ENCODE peak calls at places on chromosome 7, in ten cellular contexts. I is activated CD8-positive, alpha-beta memory T cell treated with anti-CD3 and anti-CD28 coated beads for 24 hours; G is activated T-cell treated with anti-CD3 and anti-CD28 coated beads for 4 hours; O is activated naive CD4-positive, alpha-beta T cell; Z is GM12865; Q is pancreas; P is activated naive CD8-positive, alpha-beta T cell treated with anti-CD3 and anti-CD28 coated beads for 36 hours; F is stimulated activated CD4-positive, alpha-beta T cell treated with anti-CD3 and anti-CD28 coated beads, Interleukin-2, amount 100 ng/mL, for 48 hours; L is choroid plexus epithelial cell; H is fibroblast of the conjunctiva. K is an unnamed sample.

GRCh38 chr7:40715053-40715430 is 580.2 kb downstream of the SUGCT start:
- DNase-seq in I (no peak), G (no peak), O (no peak), Z (no peak), Q (no peak), P (no peak), F (no peak), L (peak), H (no peak), K (no peak)

GRCh38 chr7:17523813-17524741 is 225.6 kb downstream of the AHR start:
- DNase-seq in I (no peak), G (no peak), O (no peak), Z (peak), Q (peak), P (no peak), F (no peak), L (peak), H (no peak), K (peak)

GRCh38 chr7:69739906-69740545 is 141.8 kb downstream of the AUTS2 start:
- DNase-seq in I (no peak), G (no peak), O (no peak), Z (peak), Q (no peak), P (no peak), F (no peak), L (peak), H (no peak), K (peak)

GRCh38 chr7:143320620-143321019 is 4.7 kb downstream of the CLCN1 start:
- DNase-seq in I (no peak), G (no peak), O (no peak), Z (no peak), Q (no peak), P (no peak), F (no peak), L (no peak), H (no peak), K (peak)

GRCh38 chr7:265192-265997 is 24.6 kb upstream of the FOXL3 start:
- DNase-seq in I (no peak), G (no peak), O (no peak), Z (no peak), Q (no peak), P (no peak), F (no peak), L (no peak), H (no peak), K (no peak)

GRCh38 chr7:55074008-55074499 is 55.2 kb downstream of the EGFR start:
- DNase-seq in I (no peak), G (no peak), O (no peak), Z (peak), Q (no peak), P (peak), F (no peak), L (peak), H (peak), K (peak)

GRCh38 chr7:63931985-63932577 is 66.6 kb upstream of the ZNF722 start:
- DNase-seq in I (no peak), G (no peak), O (no peak), Z (no peak), Q (no peak), P (no peak), F (no peak), L (no peak), H (no peak), K (no peak)

GRCh38 chr7:105118612-105119600 is 104.9 kb downstream of the KMT2E start:
- DNase-seq in I (no peak), G (no peak), O (no peak), Z (no peak), Q (no peak), P (no peak), F (no peak), L (no peak), H (no peak), K (no peak)

GRCh38 chr7:129574487-129574886 is 37.0 kb upstream of the NRF1 start:
- DNase-seq in I (no peak), G (no peak), O (no peak), Z (no peak), Q (no peak), P (no peak), F (no peak), L (peak), H (peak), K (no peak)

GRCh38 chr7:144481863-144482262 is 78.4 kb upstream of the NOBOX start:
- DNase-seq in I (no peak), G (no peak), O (no peak), Z (no peak), Q (no peak), P (no peak), F (no peak), L (no peak), H (no peak), K (no peak)